ENCODE peak calls at places on chromosome 2, in four cellular contexts. One of them, this sample, is unnamed.
A peak's percentile ranks its signal among the peaks of the same experiment; 100 is the strongest.

GRCh38 chr2:233360771-233361176 is 6.5 kb downstream of the DGKD start:
- DNase-seq in K562: peak; percentile 61
- DNase-seq in SK-N-SH: no peak
- DNase-seq in GM12878: no peak
- DNase-seq in this sample: peak; percentile 43

GRCh38 chr2:158753561-158754302 is 41.4 kb upstream of the DAPL1 start:
- DNase-seq in K562: peak; percentile 74
- DNase-seq in GM12878: no peak
- DNase-seq in SK-N-SH: peak; percentile 71
- DNase-seq in this sample: peak; percentile 62

GRCh38 chr2:64402876-64403275 is 51.1 kb upstream of the LGALSL start:
- DNase-seq in K562: peak; percentile 11
- DNase-seq in SK-N-SH: no peak
- DNase-seq in GM12878: no peak
- DNase-seq in this sample: no peak

GRCh38 chr2:183243760-183244159 is 119.5 kb downstream of the NUP35 start:
- DNase-seq in SK-N-SH: no peak
- DNase-seq in GM12878: no peak
- DNase-seq in K562: no peak
- DNase-seq in this sample: no peak

GRCh38 chr2:143551946-143552655 is 422.9 kb downstream of the ARHGAP15 start:
- DNase-seq in GM12878: no peak
- DNase-seq in SK-N-SH: no peak
- DNase-seq in K562: no peak
- DNase-seq in this sample: no peak

GRCh38 chr2:101991731-101992145 is at the start of gene IL1R2:
- DNase-seq in GM12878: no peak
- DNase-seq in K562: no peak
- DNase-seq in SK-N-SH: no peak
- DNase-seq in this sample: no peak

GRCh38 chr2:25290811-25291510 is 50.8 kb downstream of the DNMT3A start:
- DNase-seq in GM12878: no peak
- DNase-seq in SK-N-SH: peak; percentile 98
- DNase-seq in K562: no peak
- DNase-seq in this sample: no peak

GRCh38 chr2:16291731-16292550 is 351.6 kb downstream of the MYCN start:
- DNase-seq in K562: no peak
- DNase-seq in GM12878: no peak
- DNase-seq in SK-N-SH: no peak
- DNase-seq in this sample: no peak

GRCh38 chr2:174342600-174343342 is 8.0 kb downstream of the SP9 start:
- DNase-seq in K562: no peak
- DNase-seq in SK-N-SH: no peak
- DNase-seq in GM12878: no peak
- DNase-seq in this sample: no peak

GRCh38 chr2:13193900-13194299 is 477.2 kb downstream of the TRIB2 start:
- DNase-seq in GM12878: peak; percentile 31
- DNase-seq in K562: no peak
- DNase-seq in SK-N-SH: peak; percentile 26
- DNase-seq in this sample: peak; percentile 14

GRCh38 chr2:239184968-239185903 is 215.6 kb downstream of the HDAC4 start:
- DNase-seq in K562: no peak
- DNase-seq in GM12878: no peak
- DNase-seq in SK-N-SH: no peak
- DNase-seq in this sample: no peak

GRCh38 chr2:239262484-239263230 is 138.2 kb downstream of the HDAC4 start:
- DNase-seq in SK-N-SH: peak; percentile 66
- DNase-seq in GM12878: no peak
- DNase-seq in K562: no peak
- DNase-seq in this sample: no peak

GRCh38 chr2:44155577-44156446 is 12.9 kb upstream of the PPM1B start:
- DNase-seq in SK-N-SH: no peak
- DNase-seq in K562: peak; percentile 44
- DNase-seq in GM12878: no peak
- DNase-seq in this sample: no peak

GRCh38 chr2:219642064-219642444 is 14.6 kb downstream of the SLC4A3 start:
- DNase-seq in SK-N-SH: no peak
- DNase-seq in K562: no peak
- DNase-seq in GM12878: no peak
- DNase-seq in this sample: no peak

GRCh38 chr2:127763776-127764175 is 47.2 kb downstream of the WDR33 start:
- DNase-seq in SK-N-SH: no peak
- DNase-seq in GM12878: no peak
- DNase-seq in K562: no peak
- DNase-seq in this sample: peak; percentile 55

GRCh38 chr2:153101187-153101586 is 377.4 kb downstream of the RPRM start:
- DNase-seq in SK-N-SH: no peak
- DNase-seq in K562: no peak
- DNase-seq in GM12878: no peak
- DNase-seq in this sample: peak; percentile 23

GRCh38 chr2:20411361-20411894 is 35.4 kb upstream of the RHOB start:
- DNase-seq in K562: peak; percentile 79
- DNase-seq in SK-N-SH: peak; percentile 77
- DNase-seq in GM12878: no peak
- DNase-seq in this sample: peak; percentile 79

GRCh38 chr2:12778369-12778768 is 61.6 kb downstream of the TRIB2 start:
- DNase-seq in GM12878: no peak
- DNase-seq in K562: no peak
- DNase-seq in SK-N-SH: no peak
- DNase-seq in this sample: peak; percentile 75

GRCh38 chr2:29222381-29223179 is 107.4 kb downstream of the CLIP4 start:
- DNase-seq in K562: no peak
- DNase-seq in GM12878: no peak
- DNase-seq in SK-N-SH: no peak
- DNase-seq in this sample: no peak

GRCh38 chr2:222399038-222399783 is 25.1 kb upstream of the SGPP2 start:
- DNase-seq in GM12878: no peak
- DNase-seq in SK-N-SH: peak; percentile 32
- DNase-seq in K562: no peak
- DNase-seq in this sample: no peak

GRCh38 chr2:216698895-216699294 is 3.5 kb upstream of the IGFBP5 start:
- DNase-seq in K562: peak; percentile 50
- DNase-seq in GM12878: no peak
- DNase-seq in SK-N-SH: peak; percentile 55
- DNase-seq in this sample: peak; percentile 61

GRCh38 chr2:10028988-10029874 is 14.1 kb upstream of the KLF11 start:
- DNase-seq in GM12878: no peak
- DNase-seq in SK-N-SH: no peak
- DNase-seq in K562: peak; percentile 94
- DNase-seq in this sample: no peak

GRCh38 chr2:102512161-102512560 is 39.1 kb downstream of the SLC9A4 start:
- DNase-seq in SK-N-SH: no peak
- DNase-seq in GM12878: no peak
- DNase-seq in K562: no peak
- DNase-seq in this sample: no peak

GRCh38 chr2:98383166-98383565 is 36.9 kb downstream of the CNGA3 start:
- DNase-seq in K562: no peak
- DNase-seq in GM12878: no peak
- DNase-seq in SK-N-SH: peak; percentile 4
- DNase-seq in this sample: no peak

GRCh38 chr2:167857406-167857805 is 390.0 kb downstream of the STK39 start:
- DNase-seq in SK-N-SH: no peak
- DNase-seq in GM12878: no peak
- DNase-seq in K562: no peak
- DNase-seq in this sample: no peak

GRCh38 chr2:201233192-201234166 is 26.9 kb upstream of the CASP8 start:
- DNase-seq in SK-N-SH: no peak
- DNase-seq in K562: peak; percentile 92
- DNase-seq in GM12878: peak; percentile 91
- DNase-seq in this sample: peak; percentile 96

GRCh38 chr2:109609352-109610024 is 4.3 kb downstream of the SEPTIN10 start:
- DNase-seq in GM12878: no peak
- DNase-seq in K562: no peak
- DNase-seq in SK-N-SH: no peak
- DNase-seq in this sample: no peak

GRCh38 chr2:143949121-143949848 is 570.6 kb downstream of the ZEB2 start:
- DNase-seq in SK-N-SH: no peak
- DNase-seq in GM12878: no peak
- DNase-seq in K562: no peak
- DNase-seq in this sample: no peak

GRCh38 chr2:15941483-15941853 is 1.1 kb downstream of the MYCN start:
- DNase-seq in GM12878: no peak
- DNase-seq in SK-N-SH: peak; percentile 82
- DNase-seq in K562: no peak
- DNase-seq in this sample: no peak

GRCh38 chr2:45120546-45120945 is 111.3 kb upstream of the SIX2 start:
- DNase-seq in GM12878: no peak
- DNase-seq in K562: no peak
- DNase-seq in SK-N-SH: no peak
- DNase-seq in this sample: no peak

GRCh38 chr2:96591054-96591453 is 47.1 kb downstream of the KANSL3 start:
- DNase-seq in GM12878: no peak
- DNase-seq in K562: no peak
- DNase-seq in SK-N-SH: no peak
- DNase-seq in this sample: no peak

GRCh38 chr2:239327536-239328305 is 73.1 kb downstream of the HDAC4 start:
- DNase-seq in K562: no peak
- DNase-seq in SK-N-SH: no peak
- DNase-seq in GM12878: no peak
- DNase-seq in this sample: no peak

GRCh38 chr2:86645752-86646151 is 22.1 kb upstream of the RNF103 start:
- DNase-seq in K562: no peak
- DNase-seq in SK-N-SH: no peak
- DNase-seq in GM12878: no peak
- DNase-seq in this sample: no peak

GRCh38 chr2:181457741-181458425 is 697 bp downstream of the ITGA4 start:
- DNase-seq in SK-N-SH: peak; percentile 59
- DNase-seq in K562: peak; percentile 9
- DNase-seq in GM12878: no peak
- DNase-seq in this sample: no peak

GRCh38 chr2:10504370-10504993 is 56.4 kb upstream of the ODC1 start:
- DNase-seq in SK-N-SH: no peak
- DNase-seq in GM12878: no peak
- DNase-seq in K562: no peak
- DNase-seq in this sample: no peak

GRCh38 chr2:232328516-232329460 is 49.8 kb upstream of the ALPP start:
- DNase-seq in GM12878: no peak
- DNase-seq in SK-N-SH: no peak
- DNase-seq in K562: no peak
- DNase-seq in this sample: no peak

GRCh38 chr2:73986085-73986680 is 1.5 kb downstream of the TET3 start:
- DNase-seq in GM12878: no peak
- DNase-seq in K562: no peak
- DNase-seq in SK-N-SH: no peak
- DNase-seq in this sample: no peak

GRCh38 chr2:191178066-191178701 is 27.4 kb upstream of the STAT4 start:
- DNase-seq in K562: no peak
- DNase-seq in SK-N-SH: no peak
- DNase-seq in GM12878: no peak
- DNase-seq in this sample: no peak
- TF ChIP-seq SIN3A in K562: no peak
- TF ChIP-seq SIN3A in SK-N-SH: no peak
- TF ChIP-seq SIN3A in GM12878: no peak
- TF ChIP-seq SIN3A in this sample: no peak

GRCh38 chr2:226115832-226116200 is 683.8 kb downstream of the IRS1 start:
- DNase-seq in K562: no peak
- DNase-seq in SK-N-SH: no peak
- DNase-seq in GM12878: no peak
- DNase-seq in this sample: no peak

GRCh38 chr2:226116346-226116745 is 683.3 kb downstream of the IRS1 start:
- DNase-seq in GM12878: no peak
- DNase-seq in K562: no peak
- DNase-seq in SK-N-SH: no peak
- DNase-seq in this sample: no peak

GRCh38 chr2:226114436-226114835 is 685.2 kb downstream of the IRS1 start:
- DNase-seq in GM12878: no peak
- DNase-seq in SK-N-SH: no peak
- DNase-seq in K562: no peak
- DNase-seq in this sample: peak; percentile 59

GRCh38 chr2:226117506-226118065 is 682.0 kb downstream of the IRS1 start:
- DNase-seq in GM12878: no peak
- DNase-seq in SK-N-SH: no peak
- DNase-seq in K562: no peak
- DNase-seq in this sample: no peak

GRCh38 chr2:226115102-226115831 is 684.4 kb downstream of the IRS1 start:
- DNase-seq in K562: no peak
- DNase-seq in GM12878: no peak
- DNase-seq in SK-N-SH: no peak
- DNase-seq in this sample: peak; percentile 94
- TF ChIP-seq NFIC in K562: no peak
- TF ChIP-seq NFIC in GM12878: no peak
- TF ChIP-seq NFIC in SK-N-SH: peak; percentile 99
- TF ChIP-seq NFIC in this sample: peak; percentile 83

DNA sequence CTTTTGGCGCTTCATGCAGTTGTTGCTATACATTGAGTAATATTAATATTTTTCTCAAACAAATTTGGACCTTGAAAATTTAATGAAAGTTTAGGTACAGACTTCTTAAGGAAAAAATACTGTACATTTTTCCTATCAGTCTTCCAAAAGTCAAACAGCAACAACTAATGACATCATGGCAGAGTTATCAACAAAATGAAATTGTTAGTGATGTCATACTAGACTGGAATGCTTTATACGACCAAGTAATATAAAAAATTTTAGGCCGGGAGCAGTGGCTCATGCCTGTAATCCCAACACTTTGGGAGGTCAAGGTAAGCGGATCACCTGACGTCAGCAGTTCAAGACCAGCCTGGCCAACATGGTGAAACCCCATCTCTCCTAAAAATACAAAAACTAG is 12.0 kb upstream of the STPG4 start:
- DNase-seq in GM12878: no peak
- DNase-seq in SK-N-SH: no peak
- DNase-seq in K562: no peak
- DNase-seq in this sample: no peak
- H4K20me1 ChIP-seq in GM12878: peaks cover 9% of the 10 kb centered on the region
- H4K20me1 ChIP-seq in SK-N-SH: peaks cover 98% of the 10 kb centered on the region
- H4K20me1 ChIP-seq in K562: peaks cover 60% of the 10 kb centered on the region
- H4K20me1 ChIP-seq in this sample: peaks cover 93% of the 10 kb centered on the region

DNA sequence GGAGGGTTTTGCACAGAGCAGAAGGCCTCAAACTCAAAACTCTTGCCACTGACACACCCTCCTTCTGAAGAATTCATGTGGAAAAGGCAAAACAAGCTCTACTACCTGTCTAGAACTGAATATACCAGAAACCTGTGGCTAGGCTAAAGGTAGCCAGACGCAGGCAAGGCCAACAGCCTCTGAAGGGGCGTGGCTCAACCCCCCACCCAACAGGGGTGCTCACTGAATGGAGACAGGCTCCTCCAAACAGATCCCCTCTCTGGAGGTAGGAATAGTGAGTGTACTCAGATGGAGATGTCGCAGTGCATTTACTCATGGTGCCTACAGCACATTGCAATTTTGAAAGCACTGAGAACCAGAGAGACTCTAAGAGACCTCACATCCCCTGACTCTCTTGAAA is 3.0 kb upstream of the STK17B start:
- DNase-seq in SK-N-SH: no peak
- DNase-seq in K562: no peak
- DNase-seq in GM12878: no peak
- DNase-seq in this sample: no peak
- TF ChIP-seq SIN3A in SK-N-SH: no peak
- TF ChIP-seq SIN3A in K562: no peak
- TF ChIP-seq SIN3A in GM12878: no peak
- TF ChIP-seq SIN3A in this sample: no peak